ENCODE peak calls at places on chromosomes 11 and 22, in ten cellular contexts. B is NCI-H1105; D is effector memory CD4-positive, alpha-beta T cell; Z is HAP-1; J is stimulated activated CD4-positive, alpha-beta T cell treated with anti-CD3 and anti-CD28 coated beads, Interleukin-1b, Interleukin-23, amount 100 ng/mL, for 1 hour; T is NCI-H1436; K is cardiac muscle cell; U is fibroblast of gingiva; E is HCEC 1CT; W is foreskin fibroblast. P is an unnamed sample.

GRCh38 chr11:68659158-68659921 is 25.0 kb upstream of the GAL start:
- DNase-seq in Z (no peak), B (peak; percentile 95), J (no peak), T (peak; percentile 95), K (no peak), E (peak; percentile 66), D (no peak), U (peak; percentile 98), W (peak; percentile 99), P (peak; percentile 19)

GRCh38 chr11:65188486-65188885 is 6.8 kb downstream of the CAPN1 start:
- DNase-seq in T (no peak), D (no peak), W (no peak), U (no peak), K (no peak), B (no peak), E (no peak), Z (no peak), J (no peak), P (no peak)

GRCh38 chr22:28917747-28918543 is 34.6 kb downstream of the ZNRF3 start:
- DNase-seq in K (peak; percentile 86), B (peak; percentile 22), E (no peak), Z (no peak), D (no peak), T (no peak), U (no peak), W (peak; percentile 55), J (no peak), P (peak; percentile 86)

GRCh38 chr11:65448418-65449196 is 26.0 kb downstream of the NEAT1 start:
- DNase-seq in J (no peak), B (no peak), U (peak; percentile 89), Z (no peak), D (no peak), T (no peak), W (peak; percentile 66), E (peak; percentile 41), K (no peak), P (peak; percentile 69)

GRCh38 chr11:82004537-82005213 is 729.0 kb downstream of the FAM181B start:
- DNase-seq in D (no peak), Z (no peak), K (no peak), B (no peak), U (no peak), W (no peak), J (no peak), T (no peak), E (no peak), P (peak; percentile 4)

GRCh38 chr11:126163074-126163700 is 48.3 kb downstream of the RPUSD4 start:
- DNase-seq in Z (no peak), J (no peak), E (peak; percentile 72), U (peak; percentile 67), D (no peak), T (no peak), K (no peak), W (peak; percentile 94), B (no peak), P (no peak)

GRCh38 chr11:76648061-76648460 is 22.5 kb downstream of the LRRC32 start:
- DNase-seq in K (no peak), Z (no peak), T (no peak), J (no peak), U (no peak), D (no peak), B (no peak), E (no peak), W (no peak), P (no peak)

GRCh38 chr11:47980093-47980906 is at the start of gene PTPRJ:
- DNase-seq in D (peak; percentile 60), J (peak; percentile 30), T (peak; percentile 47), E (peak; percentile 18), Z (peak; percentile 70), W (peak; percentile 64), K (peak; percentile 88), B (peak; percentile 42), U (peak; percentile 20), P (no peak)

GRCh38 chr11:118109231-118109630 is 22.5 kb upstream of the SMIM35 start:
- DNase-seq in D (no peak), T (no peak), W (peak; percentile 21), K (no peak), E (peak; percentile 7), U (no peak), B (no peak), Z (no peak), J (no peak), P (no peak)